ENCODE peak calls at places on chromosome 2, in seven cellular contexts. K, L, R, G, J, Q and B are unnamed samples.

GRCh38 chr2:239832995-239833727 is 192.0 kb downstream of the NDUFA10 start:
- DNase-seq in K (no peak), L (no peak), R (no peak), G (no peak), J (no peak), Q (no peak), B (no peak)

GRCh38 chr2:51717318-51717717 is 685.4 kb upstream of the NRXN1 start:
- DNase-seq in K (peak; percentile 68), L (no peak), R (no peak), G (no peak), J (no peak), Q (peak; percentile 90), B (no peak)

GRCh38 chr2:21258082-21258481 is 134.3 kb downstream of the TDRD15 start:
- DNase-seq in K (no peak), L (no peak), R (no peak), G (peak; percentile 28), J (no peak), Q (no peak), B (no peak)

GRCh38 chr2:48768669-48769068 is 13.1 kb upstream of the LHCGR start:
- DNase-seq in K (no peak), L (no peak), R (no peak), G (no peak), J (no peak), Q (no peak), B (no peak)

GRCh38 chr2:235958631-235959395 is 209.4 kb downstream of the GBX2 start:
- DNase-seq in K (no peak), L (no peak), R (no peak), G (no peak), J (no peak), Q (no peak), B (no peak)

GRCh38 chr2:208025037-208025813 is at the start of gene PLEKHM3:
- DNase-seq in K (peak; percentile 92), L (peak; percentile 83), R (peak; percentile 87), G (peak; percentile 90), J (peak; percentile 90), Q (peak; percentile 84), B (peak; percentile 86)

GRCh38 chr2:179898873-179899272 is 37.5 kb upstream of the ZNF385B start:
- DNase-seq in K (peak; percentile 47), L (no peak), R (no peak), G (peak; percentile 26), J (no peak), Q (peak; percentile 79), B (no peak)

GRCh38 chr2:72003796-72004195 is 143.9 kb downstream of the CYP26B1 start:
- DNase-seq in K (no peak), L (no peak), R (no peak), G (no peak), J (no peak), Q (no peak), B (no peak)

GRCh38 chr2:127053731-127054603 is 53.0 kb downstream of the BIN1 start:
- DNase-seq in K (no peak), L (no peak), R (no peak), G (no peak), J (no peak), Q (no peak), B (peak; percentile 48)

GRCh38 chr2:205925373-205926337 is 160.3 kb downstream of the INO80D start:
- DNase-seq in K (peak; percentile 79), L (peak; percentile 55), R (peak; percentile 75), G (peak; percentile 81), J (peak; percentile 80), Q (peak; percentile 75), B (peak; percentile 92)

GRCh38 chr2:202377308-202377736 is 1.2 kb downstream of the BMPR2 start:
- DNase-seq in K (peak; percentile 72), L (peak; percentile 46), R (peak; percentile 25), G (peak; percentile 71), J (peak; percentile 50), Q (peak; percentile 43), B (peak; percentile 78)

GRCh38 chr2:96931461-96931860 is 54.9 kb downstream of the FAM178B start:
- DNase-seq in K (no peak), L (no peak), R (no peak), G (no peak), J (no peak), Q (no peak), B (no peak)

GRCh38 chr2:173355132-173355865 is 627 bp downstream of the CDCA7 start:
- DNase-seq in K (peak; percentile 70), L (no peak), R (peak; percentile 10), G (peak; percentile 88), J (no peak), Q (peak; percentile 56), B (peak; percentile 69)

GRCh38 chr2:113098061-113098460 is 29.3 kb upstream of the IL1RN start:
- DNase-seq in K (no peak), L (no peak), R (no peak), G (no peak), J (no peak), Q (no peak), B (no peak)

DNA sequence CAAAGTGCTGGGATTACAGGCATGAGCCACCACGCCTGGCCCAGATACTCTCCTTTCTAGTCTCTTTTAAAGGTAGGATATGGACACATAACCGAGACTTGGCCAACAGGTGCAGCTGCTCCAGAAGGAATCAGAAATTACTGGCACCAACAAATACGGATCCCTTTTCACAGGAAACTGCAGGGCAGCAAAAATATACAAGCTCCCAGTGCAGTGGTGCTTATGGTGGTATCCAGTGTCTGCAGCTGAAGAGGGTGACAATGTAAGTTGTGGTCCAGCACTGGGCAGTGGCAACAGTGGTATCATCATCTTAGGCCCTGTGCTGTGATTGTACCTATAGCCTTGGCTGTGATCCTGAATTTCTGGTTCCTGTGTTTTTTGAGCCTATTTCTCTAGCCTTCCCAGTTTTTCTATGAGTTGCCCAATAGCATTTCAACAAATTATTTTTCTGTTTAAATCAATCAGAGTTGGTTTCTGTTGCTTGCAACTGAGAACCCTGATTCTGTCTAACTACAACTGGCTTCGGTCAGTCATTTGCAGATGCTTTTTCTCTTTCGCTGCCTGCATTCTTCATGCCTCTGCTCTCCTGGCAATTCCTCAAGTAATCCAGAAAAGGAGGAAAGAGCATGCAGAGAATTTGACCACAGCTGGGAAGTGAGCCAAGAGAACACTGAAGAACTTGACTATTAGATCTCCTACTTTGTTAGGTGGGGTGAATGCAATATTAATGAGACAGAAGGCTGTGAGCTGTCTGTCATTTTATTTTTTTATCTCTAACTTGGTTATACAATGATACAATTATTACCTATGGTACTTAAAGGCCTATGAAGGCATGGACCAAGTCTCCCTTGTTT is 30.8 kb upstream of the EML4 start:
- DNase-seq in K (peak; percentile 92), L (no peak), R (peak; percentile 69), G (no peak), J (no peak), Q (peak; percentile 95), B (no peak)
- H3K4me1 ChIP-seq in K (peaks cover 41% of the 10 kb centered on the region), L (no peaks in the 10 kb centered on the region), R (peaks cover 76% of the 10 kb centered on the region), G (peaks cover 21% of the 10 kb centered on the region), J (peaks cover 61% of the 10 kb centered on the region), Q (peaks cover 71% of the 10 kb centered on the region), B (peaks cover 19% of the 10 kb centered on the region)

DNA sequence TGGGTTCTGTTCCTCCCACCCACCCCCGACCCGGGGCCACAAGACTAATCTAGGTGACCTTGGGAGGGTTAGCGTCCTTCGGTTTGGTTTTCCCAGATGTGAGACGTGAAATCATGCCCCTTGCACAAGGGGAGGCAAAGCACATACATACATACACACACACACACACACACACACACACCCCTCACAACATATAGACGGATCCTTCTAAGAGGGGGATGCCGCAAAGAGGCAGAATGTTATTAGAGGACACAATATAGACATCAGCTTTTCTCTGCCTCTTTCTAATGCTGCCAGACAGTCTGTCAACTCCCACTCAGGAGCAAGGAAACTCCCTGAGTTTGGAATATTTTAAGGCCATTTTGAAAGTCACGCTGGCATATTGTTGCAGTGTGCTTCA is 636 bp upstream of the RBMS1 start:
- DNase-seq in K (peak; percentile 43), L (no peak), R (no peak), G (peak; percentile 36), J (no peak), Q (peak; percentile 25), B (no peak)
- H3K27ac ChIP-seq in K (peak overlapping the region; percentile 96), L (peak overlapping the region; percentile 97), R (peak overlapping the region; percentile 99), G (peak overlapping the region; percentile 94), J (no peak overlapping the region), Q (peak overlapping the region; percentile 10), B (peak overlapping the region; percentile 37)

GRCh38 chr2:43223412-43224040 is 2.9 kb downstream of the ZFP36L2 start:
- DNase-seq in K (peak; percentile 69), L (no peak), R (no peak), G (no peak), J (no peak), Q (peak; percentile 27), B (no peak)

GRCh38 chr2:43224131-43224570 is 2.3 kb downstream of the ZFP36L2 start:
- DNase-seq in K (peak; percentile 80), L (peak; percentile 67), R (peak; percentile 76), G (peak; percentile 81), J (peak; percentile 88), Q (peak; percentile 69), B (peak; percentile 91)

GRCh38 chr2:43221660-43222471 is 4.5 kb downstream of the ZFP36L2 start:
- DNase-seq in K (peak; percentile 94), L (peak; percentile 92), R (peak; percentile 91), G (peak; percentile 91), J (peak; percentile 79), Q (peak; percentile 89), B (peak; percentile 97)

GRCh38 chr2:43220982-43221659 is 5.3 kb downstream of the ZFP36L2 start:
- DNase-seq in K (peak; percentile 72), L (peak; percentile 51), R (peak; percentile 76), G (no peak), J (peak; percentile 76), Q (no peak), B (peak; percentile 78)

GRCh38 chr2:43222472-43223146 is 3.8 kb downstream of the ZFP36L2 start:
- DNase-seq in K (peak; percentile 55), L (no peak), R (no peak), G (no peak), J (no peak), Q (peak; percentile 30), B (peak; percentile 1)
- H3K4me1 ChIP-seq in K (peaks cover 37% of the 10 kb centered on the region), L (no peaks in the 10 kb centered on the region), R (peaks cover 56% of the 10 kb centered on the region), G (peaks cover 61% of the 10 kb centered on the region), J (peaks cover 28% of the 10 kb centered on the region), Q (peaks cover 45% of the 10 kb centered on the region), B (peaks cover 15% of the 10 kb centered on the region)

GRCh38 chr2:85539361-85540130 is 578 bp downstream of the MAT2A start:
- DNase-seq in K (peak; percentile 82), L (peak; percentile 75), R (peak; percentile 81), G (peak; percentile 79), J (peak; percentile 80), Q (peak; percentile 53), B (peak; percentile 80)

GRCh38 chr2:85541753-85542457 is 2.9 kb downstream of the MAT2A start:
- DNase-seq in K (peak; percentile 66), L (no peak), R (no peak), G (no peak), J (no peak), Q (no peak), B (no peak)

GRCh38 chr2:85540131-85540587 is 1.2 kb downstream of the MAT2A start:
- DNase-seq in K (peak; percentile 54), L (no peak), R (no peak), G (no peak), J (no peak), Q (no peak), B (no peak)

GRCh38 chr2:85542777-85543176 is 3.8 kb downstream of the MAT2A start:
- DNase-seq in K (no peak), L (no peak), R (no peak), G (no peak), J (no peak), Q (no peak), B (no peak)

DNA sequence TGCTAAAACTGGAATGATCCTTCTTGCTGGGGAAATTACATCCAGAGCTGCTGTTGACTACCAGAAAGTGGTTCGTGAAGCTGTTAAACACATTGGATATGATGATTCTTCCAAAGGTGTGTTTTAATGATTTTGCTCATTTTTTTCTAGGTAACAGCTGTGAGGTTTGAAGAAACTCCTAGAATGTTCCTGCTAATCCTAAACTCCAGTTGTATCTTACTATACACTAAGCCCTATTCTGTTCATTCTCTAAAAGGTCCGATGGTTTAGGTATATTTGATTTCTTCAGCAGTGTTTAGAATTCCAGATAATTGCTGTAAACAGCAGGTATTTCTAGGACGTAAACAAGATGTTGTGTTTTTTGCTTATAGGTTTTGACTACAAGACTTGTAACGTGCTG is 2.3 kb downstream of the MAT2A start:
- DNase-seq in K (no peak), L (no peak), R (no peak), G (no peak), J (no peak), Q (no peak), B (no peak)
- H3K27ac ChIP-seq in K (peak overlapping the region; percentile 95), L (peak overlapping the region; percentile 100), R (peak overlapping the region; percentile 99), G (peak overlapping the region; percentile 100), J (no peak overlapping the region), Q (no peak overlapping the region), B (no peak overlapping the region)